ENCODE peak calls at places on chromosomes 2 and 18, in nine cellular contexts. L is HL-60; C is C1 segment of cervical spinal cord; M is CMK; N is stimulated activated CD4-positive, alpha-beta T cell treated with anti-CD3 and anti-CD28 coated beads, Interleukin-2, amount 100 ng/mL, for 48 hours; Q is progenitor cell of endocrine pancreas; U is stimulated activated CD8-positive, alpha-beta memory T cell treated with anti-CD3 and anti-CD28 coated beads, Interleukin-7, amount 100 ng/mL, for 1 hour; P is left cardiac atrium; K is WTC11. R is an unnamed sample.

GRCh38 chr2:236180831-236181453 is 12.8 kb upstream of the GBX2 start:
- DNase-seq in K (peak), Q (no peak), M (peak), U (peak), P (peak), L (peak), C (no peak), N (peak), R (peak)

GRCh38 chr2:169438476-169438875 is 40.8 kb upstream of the BBS5 start:
- DNase-seq in N (no peak), K (no peak), M (no peak), L (no peak), U (no peak), Q (no peak), P (no peak), C (no peak), R (no peak)

GRCh38 chr2:157480182-157480961 is 36.5 kb upstream of the CYTIP start:
- DNase-seq in C (no peak), L (no peak), P (peak), Q (no peak), K (no peak), M (no peak), U (no peak), N (peak), R (peak)

GRCh38 chr2:228556707-228557106 is 375.2 kb upstream of the SPHKAP start:
- DNase-seq in Q (no peak), U (no peak), C (no peak), K (no peak), N (no peak), M (no peak), P (no peak), L (no peak), R (no peak)

GRCh38 chr2:164896634-164897033 is 55.0 kb upstream of the COBLL1 start:
- DNase-seq in C (no peak), L (no peak), N (no peak), P (no peak), Q (no peak), K (no peak), U (no peak), M (no peak), R (no peak)

GRCh38 chr18:57806891-57807280 is 3.8 kb upstream of the ATP8B1 start:
- DNase-seq in K (no peak), N (no peak), C (no peak), U (no peak), L (no peak), P (peak), Q (no peak), M (no peak), R (no peak)

GRCh38 chr18:22177496-22177866 is 8.1 kb downstream of the GATA6 start:
- DNase-seq in K (no peak), C (no peak), Q (no peak), U (no peak), M (no peak), P (no peak), L (no peak), N (no peak), R (no peak)

GRCh38 chr2:61433606-61434005 is 37.3 kb downstream of the USP34 start:
- DNase-seq in Q (no peak), N (no peak), C (no peak), P (no peak), M (no peak), L (no peak), U (no peak), K (no peak), R (no peak)

GRCh38 chr2:215729985-215730620 is 283.2 kb downstream of the MREG start:
- DNase-seq in N (no peak), U (no peak), P (no peak), L (no peak), C (no peak), K (no peak), M (no peak), Q (no peak), R (no peak)

GRCh38 chr2:165251361-165251760 is 12.1 kb downstream of the SCN2A start:
- DNase-seq in P (no peak), Q (no peak), K (no peak), C (no peak), N (no peak), L (no peak), U (no peak), M (no peak), R (no peak)

GRCh38 chr2:155574941-155575340 is 757.6 kb downstream of the NR4A2 start:
- DNase-seq in U (no peak), C (no peak), N (no peak), M (no peak), P (no peak), Q (no peak), K (no peak), L (no peak), R (no peak)

GRCh38 chr2:216211141-216211540 is 102.0 kb downstream of the XRCC5 start:
- DNase-seq in M (peak), Q (no peak), U (no peak), N (no peak), K (no peak), L (no peak), C (no peak), P (no peak), R (no peak)

GRCh38 chr18:12307871-12308385 is at the start of gene TUBB6:
- DNase-seq in N (peak), M (no peak), C (no peak), K (peak), P (peak), L (no peak), U (no peak), Q (no peak), R (peak)

GRCh38 chr2:133591164-133591563 is 22.9 kb upstream of the NCKAP5 start:
- DNase-seq in C (peak), L (no peak), M (no peak), K (no peak), Q (no peak), N (no peak), P (peak), U (no peak), R (peak)

GRCh38 chr2:151478011-151478410 is 68.3 kb downstream of the RIF1 start:
- DNase-seq in K (no peak), N (no peak), U (no peak), L (no peak), Q (no peak), M (no peak), P (no peak), C (no peak), R (no peak)

GRCh38 chr2:4715065-4715464 is 977.1 kb upstream of the SOX11 start:
- DNase-seq in M (no peak), K (no peak), C (no peak), P (no peak), L (no peak), N (no peak), U (no peak), Q (no peak), R (no peak)

GRCh38 chr2:202032841-202033316 is 776 bp upstream of the FZD7 start:
- DNase-seq in P (peak), U (no peak), L (no peak), M (peak), N (no peak), Q (peak), K (peak), C (no peak), R (no peak)

GRCh38 chr2:27221166-27221565 is 4.0 kb downstream of the CAD start:
- DNase-seq in P (no peak), L (no peak), C (no peak), M (no peak), N (no peak), U (no peak), K (no peak), Q (no peak), R (no peak)

GRCh38 chr18:26655010-26655613 is 106.8 kb upstream of the KCTD1 start:
- DNase-seq in C (no peak), K (no peak), M (no peak), P (no peak), L (no peak), U (no peak), Q (no peak), N (no peak), R (no peak)

GRCh38 chr2:1268034-1268433 is 145.2 kb upstream of the TPO start:
- DNase-seq in U (no peak), M (no peak), Q (no peak), L (no peak), P (no peak), K (no peak), N (no peak), C (no peak), R (no peak)

GRCh38 chr2:216664593-216665034 is 30.7 kb downstream of the IGFBP5 start:
- DNase-seq in N (no peak), L (no peak), U (no peak), M (peak), C (no peak), K (no peak), Q (no peak), P (no peak), R (no peak)

GRCh38 chr2:14632133-14632936 is at the start of gene LRATD1:
- DNase-seq in M (peak), K (peak), C (peak), N (no peak), Q (peak), L (no peak), U (no peak), P (peak), R (peak)

GRCh38 chr2:51068237-51068636 is 36.3 kb upstream of the NRXN1 start:
- DNase-seq in M (no peak), C (no peak), N (no peak), P (no peak), L (no peak), Q (no peak), K (no peak), U (no peak), R (no peak)

GRCh38 chr2:240586198-240586918 is at the start of gene CAPN10:
- DNase-seq in U (peak), C (peak), K (peak), M (peak), Q (peak), P (peak), L (peak), N (peak), R (peak)

R was measured in fibroblast of the conjunctiva.